ENCODE peak calls at places on chromosomes 2 and 18, in eight cellular contexts. B is right lobe of liver; O is kidney; P is prostate gland; L is AG04450; A is IMR-90; S is CD8-positive, alpha-beta T cell; D is uterus. N is an unnamed sample.

GRCh38 chr2:20520128-20520527 is 73.3 kb downstream of the RHOB start:
- DNase-seq in P (no peak), B (no peak), L (no peak), A (no peak), S (no peak), D (no peak), O (no peak), N (no peak)

GRCh38 chr2:104965900-104966299 is 72.0 kb upstream of the MRPS9 start:
- DNase-seq in P (no peak), L (no peak), B (no peak), A (no peak), D (no peak), O (no peak), S (no peak), N (no peak)

GRCh38 chr2:86480105-86480504 is 38.9 kb downstream of the KDM3A start:
- DNase-seq in O (no peak), S (no peak), L (no peak), B (peak), D (peak), P (peak), A (no peak), N (no peak)

GRCh38 chr2:17661460-17661859 is 92.2 kb downstream of the SMC6 start:
- DNase-seq in L (no peak), D (no peak), S (no peak), P (no peak), O (no peak), B (no peak), A (no peak), N (no peak)

GRCh38 chr18:58671941-58672565 is 788 bp downstream of the MALT1 start:
- DNase-seq in L (no peak), S (no peak), P (peak), O (no peak), D (no peak), A (peak), B (no peak), N (peak)

GRCh38 chr2:152171733-152172132 is 3.8 kb downstream of the STAM2 start:
- DNase-seq in S (no peak), L (no peak), A (no peak), P (peak), B (no peak), O (no peak), D (no peak), N (peak)

GRCh38 chr2:86783615-86784339 is 6.9 kb downstream of the CD8A start:
- DNase-seq in O (no peak), D (no peak), S (no peak), B (no peak), L (no peak), P (no peak), A (no peak), N (no peak)

GRCh38 chr18:56563568-56563967 is 74.8 kb downstream of the TXNL1 start:
- DNase-seq in S (no peak), P (no peak), O (no peak), B (no peak), L (no peak), A (no peak), D (no peak), N (no peak)

GRCh38 chr2:207796585-207797350 is 27.1 kb upstream of the FZD5 start:
- DNase-seq in A (peak), B (no peak), D (no peak), O (peak), L (no peak), P (no peak), S (no peak), N (no peak)

GRCh38 chr2:15689654-15690053 is 98.0 kb downstream of the DDX1 start:
- DNase-seq in O (no peak), D (no peak), P (no peak), A (no peak), B (no peak), S (no peak), L (no peak), N (no peak)

GRCh38 chr18:10839401-10839800 is 310.0 kb downstream of the PIEZO2 start:
- DNase-seq in S (no peak), A (no peak), L (no peak), B (no peak), O (no peak), D (no peak), P (no peak), N (no peak)

GRCh38 chr18:10838594-10838993 is 310.8 kb downstream of the PIEZO2 start:
- DNase-seq in S (no peak), D (no peak), P (no peak), B (no peak), A (peak), O (no peak), L (no peak), N (no peak)

GRCh38 chr18:10834128-10834815 is 308.4 kb downstream of the NAPG start:
- DNase-seq in B (no peak), D (no peak), P (no peak), L (no peak), O (no peak), S (no peak), A (no peak), N (no peak)

DNA sequence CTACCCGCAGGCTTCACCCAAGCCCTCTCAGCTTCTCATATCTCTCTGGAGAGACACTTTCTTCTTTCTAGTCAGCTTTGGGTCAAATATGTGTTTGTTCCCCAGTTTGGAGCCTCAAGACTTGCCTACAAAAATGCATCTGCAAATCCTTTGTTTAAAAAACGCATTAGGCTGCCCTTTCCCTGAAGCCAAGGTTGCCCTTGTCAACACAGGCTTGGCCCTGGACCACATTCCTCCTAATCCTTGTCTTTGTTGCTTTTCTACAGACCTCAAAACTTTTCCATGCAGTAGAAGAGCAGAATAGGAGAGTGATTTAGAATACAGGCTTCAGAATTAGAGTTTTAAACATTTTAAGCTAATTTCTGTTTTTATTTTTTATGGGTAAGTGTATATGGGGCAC is 307.8 kb downstream of the NAPG start:
- DNase-seq in D (no peak), L (no peak), O (no peak), A (no peak), S (no peak), B (no peak), P (no peak), N (no peak)
- H3K27ac ChIP-seq in D (no peak), L (no peak), O (no peak), A (no peak), S (no peak), B (no peak), P (no peak), N (no peak)

GRCh38 chr2:35871672-35872071 is 483.9 kb upstream of the CRIM1 start:
- DNase-seq in S (no peak), L (no peak), D (no peak), A (no peak), B (no peak), P (no peak), O (no peak), N (no peak)

GRCh38 chr2:35873921-35874320 is 481.7 kb upstream of the CRIM1 start:
- DNase-seq in A (no peak), L (no peak), O (no peak), P (no peak), D (no peak), B (no peak), S (no peak), N (no peak)
- TF ChIP-seq CTCF in A (no peak), L (no peak), O (no peak), P (no peak), D (no peak), B (no peak), S (no peak), N (no peak)

GRCh38 chr2:180622122-180622918 is 358.1 kb upstream of the UBE2E3 start:
- DNase-seq in O (no peak), P (no peak), S (no peak), A (peak), B (no peak), L (no peak), D (no peak), N (no peak)

GRCh38 chr2:180614776-180615175 is 365.6 kb upstream of the UBE2E3 start:
- DNase-seq in S (no peak), O (no peak), P (no peak), L (no peak), B (no peak), D (no peak), A (no peak), N (no peak)

GRCh38 chr2:180621366-180621765 is 359.0 kb upstream of the UBE2E3 start:
- DNase-seq in D (no peak), S (no peak), L (no peak), A (no peak), O (no peak), P (no peak), B (no peak), N (no peak)

GRCh38 chr2:180618570-180618969 is 361.8 kb upstream of the UBE2E3 start:
- DNase-seq in P (no peak), B (no peak), A (peak), S (no peak), L (no peak), D (no peak), O (no peak), N (no peak)
- H3K27ac ChIP-seq in P (no peak), B (no peak), A (no peak), S (no peak), L (no peak), D (no peak), O (no peak), N (no peak)

DNA sequence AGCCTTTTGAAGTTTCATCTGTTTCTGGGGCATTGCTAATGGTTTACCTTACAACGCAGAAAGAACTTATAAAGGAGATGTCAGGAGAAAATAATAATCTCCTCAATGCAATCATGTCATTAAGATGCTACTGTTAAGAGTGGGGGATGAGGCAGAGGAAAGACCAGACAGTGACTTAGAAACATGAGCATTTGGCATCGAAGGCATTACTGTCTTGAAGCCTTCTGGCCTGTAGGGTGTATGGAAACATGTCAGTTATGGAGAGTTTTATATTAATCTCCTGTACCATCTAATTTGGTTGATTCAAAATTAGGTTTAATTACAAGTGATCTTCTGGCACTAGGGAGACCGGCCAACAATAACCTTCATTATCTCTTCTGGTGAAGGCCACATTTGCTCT is 32.5 kb downstream of the CDC42EP3 start:
- DNase-seq in O (no peak), P (no peak), S (no peak), A (no peak), B (no peak), D (no peak), L (no peak), N (no peak)
- TF ChIP-seq CTCF in O (no peak), P (no peak), S (no peak), A (no peak), B (no peak), D (no peak), L (no peak), N (no peak)

GRCh38 chr2:209741953-209742352 is 29.7 kb upstream of the UNC80 start:
- DNase-seq in A (no peak), P (no peak), L (no peak), B (no peak), O (no peak), S (no peak), D (no peak), N (no peak)
- H3K27ac ChIP-seq in A (no peak), P (no peak), L (no peak), B (no peak), O (no peak), S (no peak), D (no peak), N (no peak)

GRCh38 chr2:84424152-84424551 is 34.9 kb downstream of the SUCLG1 start:
- DNase-seq in A (peak), B (no peak), D (no peak), L (no peak), S (no peak), O (no peak), P (no peak), N (peak)
- TF ChIP-seq CTCF in A (peak), B (peak), D (no peak), L (peak), S (peak), O (peak), P (no peak), N (peak)

N was measured in RWPE1.